ENCODE peak calls at places on chromosome 17, in ten cellular contexts. L, F, Q, H, R, P, X, Y, N and S are unnamed samples.

GRCh38 chr17:70320642-70321345 is 151.5 kb downstream of the KCNJ2 start:
- DNase-seq in L (no peak), F (no peak), Q (no peak), H (no peak), R (peak; percentile 14), P (no peak), X (peak; percentile 24), Y (no peak), N (no peak), S (peak; percentile 60)

GRCh38 chr17:21125862-21126261 is 902 bp upstream of the DHRS7B start:
- DNase-seq in L (no peak), F (no peak), Q (peak; percentile 50), H (no peak), R (no peak), P (no peak), X (no peak), Y (no peak), N (no peak), S (no peak)

GRCh38 chr17:2776589-2777241 is 19.5 kb upstream of the RAP1GAP2 start:
- DNase-seq in L (no peak), F (no peak), Q (no peak), H (no peak), R (no peak), P (no peak), X (no peak), Y (no peak), N (no peak), S (no peak)

GRCh38 chr17:4276514-4276913 is 12.7 kb upstream of the ANKFY1 start:
- DNase-seq in L (no peak), F (no peak), Q (no peak), H (no peak), R (no peak), P (no peak), X (no peak), Y (no peak), N (no peak), S (no peak)

GRCh38 chr17:50514388-50514787 is 6.1 kb downstream of the MYCBPAP start:
- DNase-seq in L (no peak), F (no peak), Q (no peak), H (peak; percentile 2), R (no peak), P (no peak), X (no peak), Y (no peak), N (no peak), S (no peak)

GRCh38 chr17:65638221-65638940 is 76.9 kb upstream of the AXIN2 start:
- DNase-seq in L (no peak), F (no peak), Q (no peak), H (no peak), R (no peak), P (no peak), X (no peak), Y (no peak), N (no peak), S (no peak)

GRCh38 chr17:82301916-82302497 is 15.4 kb downstream of the CD7 start:
- DNase-seq in L (no peak), F (no peak), Q (no peak), H (peak; percentile 77), R (no peak), P (no peak), X (no peak), Y (no peak), N (no peak), S (no peak)

GRCh38 chr17:19470529-19471261 is 59.7 kb downstream of the RNF112 start:
- DNase-seq in L (peak; percentile 58), F (peak; percentile 90), Q (no peak), H (no peak), R (peak; percentile 85), P (peak; percentile 59), X (peak; percentile 79), Y (no peak), N (no peak), S (peak; percentile 38)

GRCh38 chr17:72222571-72222970 is 101.8 kb downstream of the SOX9 start:
- DNase-seq in L (no peak), F (no peak), Q (no peak), H (no peak), R (no peak), P (no peak), X (no peak), Y (no peak), N (no peak), S (no peak)

GRCh38 chr17:72223816-72224215 is 103.0 kb downstream of the SOX9 start:
- DNase-seq in L (no peak), F (no peak), Q (no peak), H (no peak), R (no peak), P (no peak), X (no peak), Y (no peak), N (no peak), S (no peak)

GRCh38 chr17:72226322-72226721 is 105.5 kb downstream of the SOX9 start:
- DNase-seq in L (no peak), F (no peak), Q (no peak), H (no peak), R (no peak), P (no peak), X (no peak), Y (no peak), N (no peak), S (no peak)

GRCh38 chr17:72219824-72220473 is 99.1 kb downstream of the SOX9 start:
- DNase-seq in L (no peak), F (no peak), Q (no peak), H (no peak), R (no peak), P (no peak), X (no peak), Y (no peak), N (no peak), S (no peak)

DNA sequence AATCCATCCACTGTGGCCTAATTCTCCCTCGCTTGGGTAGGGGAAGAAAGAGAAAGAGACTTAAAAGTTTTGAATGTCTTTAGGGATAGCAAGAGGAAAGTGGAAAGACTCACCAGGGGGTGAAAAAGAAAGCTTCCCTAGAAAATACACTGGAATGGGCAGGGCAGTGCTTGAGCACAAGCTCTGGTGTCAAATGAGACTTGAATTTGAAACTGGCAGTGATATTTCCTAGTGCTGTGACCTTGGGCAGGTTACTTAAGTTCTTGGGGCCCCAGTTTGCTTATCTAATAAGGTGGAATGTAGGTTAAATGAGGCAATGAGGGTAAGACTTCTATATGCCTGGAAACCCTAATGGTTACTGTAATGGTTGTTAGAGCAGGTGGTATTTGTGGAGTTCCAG is 102.2 kb downstream of the SOX9 start:
- DNase-seq in L (no peak), F (no peak), Q (no peak), H (no peak), R (no peak), P (no peak), X (no peak), Y (no peak), N (no peak), S (no peak)
- H3K27me3 ChIP-seq in L (peaks cover 34% of the 10 kb centered on the region), F (peaks cover 25% of the 10 kb centered on the region), Q (no peaks in the 10 kb centered on the region), H (no peaks in the 10 kb centered on the region), R (no peaks in the 10 kb centered on the region), P (peaks cover 22% of the 10 kb centered on the region), X (peaks cover 61% of the 10 kb centered on the region), Y (peaks cover 26% of the 10 kb centered on the region), N (no peaks in the 10 kb centered on the region), S (no peaks in the 10 kb centered on the region)

GRCh38 chr17:58056476-58056875 is 26.7 kb upstream of the DYNLL2 start:
- DNase-seq in L (no peak), F (no peak), Q (no peak), H (no peak), R (no peak), P (no peak), X (no peak), Y (no peak), N (no peak), S (no peak)
- H3K27me3 ChIP-seq in L (no peaks in the 10 kb centered on the region), F (no peaks in the 10 kb centered on the region), Q (no peaks in the 10 kb centered on the region), H (no peaks in the 10 kb centered on the region), R (no peaks in the 10 kb centered on the region), P (peaks cover 6% of the 10 kb centered on the region), X (no peaks in the 10 kb centered on the region), Y (no peaks in the 10 kb centered on the region), N (peaks cover 2% of the 10 kb centered on the region), S (no peaks in the 10 kb centered on the region)

DNA sequence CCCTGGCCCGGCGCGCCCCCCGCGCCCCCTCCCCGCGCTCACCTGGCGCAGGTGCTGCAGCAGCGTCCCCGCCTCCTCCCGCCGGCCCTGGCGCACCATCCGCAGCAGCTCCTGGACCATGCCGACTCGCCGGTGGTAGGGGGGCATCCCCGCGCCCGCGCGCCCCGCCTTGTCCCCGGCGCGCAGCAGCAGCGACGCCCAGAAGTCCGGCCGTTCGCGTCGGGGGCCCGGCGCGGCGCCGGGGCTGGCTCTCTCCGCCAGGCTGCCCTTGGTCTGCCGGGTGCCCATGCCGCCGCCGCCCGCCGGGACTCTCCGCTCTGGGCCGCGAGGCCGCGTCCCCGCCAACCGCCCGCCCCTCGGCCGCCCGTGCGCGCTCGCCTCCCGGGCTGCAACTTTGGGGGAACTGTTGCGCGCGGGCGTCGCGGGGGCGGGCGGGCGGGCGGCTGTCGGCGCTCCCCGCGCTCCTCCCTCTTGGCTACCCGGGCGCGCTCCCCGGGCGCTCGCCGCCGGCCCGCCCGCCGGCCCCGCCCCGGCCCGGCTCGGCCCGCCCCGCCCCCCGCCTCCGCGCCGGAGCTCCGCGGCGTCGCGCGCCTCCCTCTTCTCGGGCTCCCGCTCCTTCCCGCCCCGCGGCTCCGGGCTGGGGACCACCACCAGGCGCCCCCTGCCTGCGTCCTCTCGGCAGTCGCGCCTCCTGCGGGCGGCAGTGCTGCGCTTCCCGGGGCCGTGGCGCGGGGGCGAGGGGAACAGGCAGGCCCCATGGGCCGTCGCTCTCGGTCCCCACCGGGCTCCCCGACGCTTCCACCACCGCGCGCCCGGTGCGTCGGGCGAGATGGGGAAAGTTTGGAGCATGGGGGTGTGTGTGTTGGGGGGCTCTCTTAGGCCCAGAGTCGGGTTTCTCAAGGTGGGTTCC is at the start of gene LRRC75A:
- DNase-seq in L (no peak), F (peak; percentile 68), Q (peak; percentile 53), H (peak; percentile 76), R (peak; percentile 65), P (no peak), X (peak; percentile 49), Y (no peak), N (no peak), S (no peak)
- H3K27me3 ChIP-seq in L (no peaks in the 10 kb centered on the region), F (no peaks in the 10 kb centered on the region), Q (peaks cover 50% of the 10 kb centered on the region), H (no peaks in the 10 kb centered on the region), R (no peaks in the 10 kb centered on the region), P (peaks cover 24% of the 10 kb centered on the region), X (peaks cover 4% of the 10 kb centered on the region), Y (no peaks in the 10 kb centered on the region), N (no peaks in the 10 kb centered on the region), S (peaks cover 3% of the 10 kb centered on the region)

GRCh38 chr17:33972756-33973155 is 282.3 kb upstream of the CCL2 start:
- DNase-seq in L (no peak), F (no peak), Q (peak; percentile 65), H (no peak), R (no peak), P (no peak), X (no peak), Y (no peak), N (no peak), S (no peak)

GRCh38 chr17:33973491-33973890 is 281.6 kb upstream of the CCL2 start:
- DNase-seq in L (no peak), F (no peak), Q (no peak), H (no peak), R (no peak), P (no peak), X (no peak), Y (no peak), N (no peak), S (no peak)

GRCh38 chr17:33967608-33968349 is 287.3 kb upstream of the CCL2 start:
- DNase-seq in L (no peak), F (no peak), Q (peak; percentile 34), H (no peak), R (no peak), P (no peak), X (no peak), Y (no peak), N (no peak), S (no peak)

GRCh38 chr17:33968350-33969044 is 286.6 kb upstream of the CCL2 start:
- DNase-seq in L (peak; percentile 63), F (no peak), Q (peak; percentile 93), H (no peak), R (no peak), P (no peak), X (no peak), Y (no peak), N (no peak), S (no peak)

DNA sequence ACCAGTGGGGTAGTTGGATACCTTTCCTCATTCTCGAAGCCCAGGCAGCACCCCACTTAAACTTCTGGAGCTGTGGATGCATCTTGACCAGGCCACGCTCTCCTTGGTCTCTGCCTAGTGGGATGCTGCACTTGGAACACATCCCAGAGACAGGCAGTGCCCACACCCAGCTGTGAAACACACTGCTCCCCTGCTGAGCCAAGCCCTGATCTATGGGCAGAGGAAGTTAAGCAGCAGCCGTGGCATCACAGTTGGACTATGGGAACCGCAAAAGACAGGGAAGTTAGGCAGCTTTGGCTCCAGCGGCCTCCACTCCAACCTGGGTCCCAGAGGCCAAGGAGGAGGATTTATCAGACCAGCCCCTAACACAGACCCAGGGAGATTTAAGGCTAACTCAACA is 284.8 kb upstream of the CCL2 start:
- DNase-seq in L (no peak), F (no peak), Q (no peak), H (no peak), R (no peak), P (no peak), X (no peak), Y (no peak), N (no peak), S (no peak)
- H3K27me3 ChIP-seq in L (no peaks in the 10 kb centered on the region), F (peaks cover 5% of the 10 kb centered on the region), Q (no peaks in the 10 kb centered on the region), H (no peaks in the 10 kb centered on the region), R (no peaks in the 10 kb centered on the region), P (no peaks in the 10 kb centered on the region), X (peaks cover 5% of the 10 kb centered on the region), Y (no peaks in the 10 kb centered on the region), N (peaks cover 2% of the 10 kb centered on the region), S (no peaks in the 10 kb centered on the region)